ENCODE peak calls at places on chromosomes 7 and 10, in seven cellular contexts. Q is heart left ventricle, I is mammary epithelial cell, X is astrocyte, R is small intestine, T is body of pancreas, M is heart right ventricle. N is an unnamed sample.

GRCh38 chr10:128046934-128047251 is 79.3 kb downstream of the MKI67 start:
- DNase-seq in Q (no peak), I (no peak), X (no peak), R (no peak), T (no peak), M (no peak), N (peak)

GRCh38 chr10:32955790-32956189 is 2.2 kb downstream of the ITGB1 start:
- DNase-seq in Q (no peak), I (no peak), X (no peak), R (no peak), T (no peak), M (no peak), N (no peak)

GRCh38 chr10:132878730-132879407 is 63.5 kb downstream of the CFAP46 start:
- DNase-seq in Q (peak), I (no peak), X (no peak), R (no peak), T (no peak), M (no peak), N (peak)

GRCh38 chr10:42971251-42971599 is 105.6 kb upstream of the RET start:
- DNase-seq in Q (no peak), I (no peak), X (no peak), R (no peak), T (peak), M (peak), N (no peak)

GRCh38 chr10:47264797-47265281 is 35.2 kb upstream of the GDF10 start:
- DNase-seq in Q (no peak), I (no peak), X (no peak), R (peak), T (no peak), M (no peak), N (no peak)

GRCh38 chr7:44290250-44290616 is 35.2 kb downstream of the CAMK2B start:
- DNase-seq in Q (no peak), I (no peak), X (no peak), R (no peak), T (peak), M (no peak), N (no peak)

GRCh38 chr7:83681200-83681599 is 32.3 kb upstream of the SEMA3E start:
- DNase-seq in Q (no peak), I (no peak), X (no peak), R (no peak), T (no peak), M (no peak), N (no peak)

GRCh38 chr7:100396421-100396982 is 23.2 kb downstream of the PILRA start:
- DNase-seq in Q (no peak), I (no peak), X (no peak), R (peak), T (no peak), M (no peak), N (no peak)

GRCh38 chr10:77392851-77393250 is 244.8 kb downstream of the KCNMA1 start:
- DNase-seq in Q (no peak), I (peak), X (peak), R (no peak), T (no peak), M (no peak), N (peak)

GRCh38 chr10:132428486-132428885 is 31.5 kb downstream of the PWWP2B start:
- DNase-seq in Q (peak), I (no peak), X (no peak), R (no peak), T (no peak), M (no peak), N (no peak)

GRCh38 chr10:20768849-20769248 is 128.3 kb downstream of the NEBL start:
- DNase-seq in Q (no peak), I (peak), X (peak), R (peak), T (no peak), M (no peak), N (no peak)

GRCh38 chr7:98399462-98399861 is 1.4 kb downstream of the BAIAP2L1 start:
- DNase-seq in Q (no peak), I (peak), X (peak), R (no peak), T (no peak), M (no peak), N (no peak)

GRCh38 chr7:24899905-24900304 is 80.1 kb downstream of the OSBPL3 start:
- DNase-seq in Q (no peak), I (no peak), X (no peak), R (no peak), T (no peak), M (no peak), N (no peak)

GRCh38 chr7:16811555-16811954 is 6.8 kb upstream of the AGR2 start:
- DNase-seq in Q (no peak), I (peak), X (peak), R (peak), T (no peak), M (no peak), N (no peak)

GRCh38 chr10:75332081-75332480 is 69.5 kb downstream of the ZNF503 start:
- DNase-seq in Q (no peak), I (no peak), X (no peak), R (no peak), T (no peak), M (no peak), N (no peak)

GRCh38 chr10:103333934-103334520 is 16.9 kb downstream of the PCGF6 start:
- DNase-seq in Q (no peak), I (no peak), X (peak), R (peak), T (no peak), M (no peak), N (no peak)

GRCh38 chr7:157235357-157236018 is 96.8 kb downstream of the UBE3C start:
- DNase-seq in Q (no peak), I (peak), X (peak), R (no peak), T (no peak), M (no peak), N (no peak)

GRCh38 chr10:131799429-131799828 is 101.4 kb upstream of the PPP2R2D start:
- DNase-seq in Q (no peak), I (no peak), X (no peak), R (no peak), T (no peak), M (no peak), N (no peak)

GRCh38 chr10:113997428-113997827 is 46.2 kb upstream of the ADRB1 start:
- DNase-seq in Q (peak), I (no peak), X (no peak), R (peak), T (peak), M (peak), N (peak)

GRCh38 chr7:141073641-141074161 is at the start of gene TMEM178B:
- DNase-seq in Q (peak), I (no peak), X (no peak), R (no peak), T (no peak), M (no peak), N (no peak)

GRCh38 chr10:113907166-113907565 is 52.7 kb downstream of the NHLRC2 start:
- DNase-seq in Q (no peak), I (no peak), X (peak), R (no peak), T (no peak), M (no peak), N (no peak)

GRCh38 chr7:132742152-132742551 is 165.9 kb upstream of the PLXNA4 start:
- DNase-seq in Q (no peak), I (peak), X (peak), R (peak), T (peak), M (peak), N (peak)

GRCh38 chr10:77289027-77289501 is 348.5 kb downstream of the KCNMA1 start:
- DNase-seq in Q (no peak), I (no peak), X (no peak), R (no peak), T (no peak), M (no peak), N (no peak)

GRCh38 chr10:3757250-3757637 is 27.8 kb downstream of the KLF6 start:
- DNase-seq in Q (no peak), I (no peak), X (no peak), R (no peak), T (no peak), M (no peak), N (no peak)

GRCh38 chr10:64014281-64014680 is 493.1 kb downstream of the REEP3 start:
- DNase-seq in Q (no peak), I (no peak), X (no peak), R (no peak), T (no peak), M (no peak), N (no peak)

GRCh38 chr10:110460111-110460809 is 37.4 kb upstream of the DUSP5 start:
- DNase-seq in Q (no peak), I (no peak), X (peak), R (no peak), T (peak), M (peak), N (no peak)

GRCh38 chr10:83606275-83606674 is 533.0 kb upstream of the GHITM start:
- DNase-seq in Q (no peak), I (no peak), X (peak), R (no peak), T (no peak), M (no peak), N (no peak)

GRCh38 chr10:15813415-15813814 is 46.9 kb downstream of the MINDY3 start:
- DNase-seq in Q (no peak), I (peak), X (peak), R (no peak), T (no peak), M (no peak), N (no peak)

GRCh38 chr7:99079104-99079503 is 64.8 kb downstream of the SMURF1 start:
- DNase-seq in Q (no peak), I (no peak), X (no peak), R (peak), T (peak), M (no peak), N (peak)

GRCh38 chr7:139777304-139777890 is 401 bp downstream of the HIPK2 start:
- DNase-seq in Q (peak), I (no peak), X (no peak), R (peak), T (peak), M (no peak), N (peak)

GRCh38 chr10:79322616-79323566 is 24.4 kb upstream of the PPIF start:
- DNase-seq in Q (peak), I (peak), X (peak), R (peak), T (peak), M (peak), N (peak)

GRCh38 chr10:65275296-65275695 is 1650.5 kb upstream of the LRRTM3 start:
- DNase-seq in Q (no peak), I (no peak), X (no peak), R (no peak), T (no peak), M (no peak), N (no peak)

GRCh38 chr7:158676171-158676840 is 28.3 kb downstream of the NCAPG2 start:
- DNase-seq in Q (no peak), I (peak), X (peak), R (no peak), T (no peak), M (no peak), N (no peak)

GRCh38 chr7:90178592-90179279 is 24.5 kb downstream of the STEAP1 start:
- DNase-seq in Q (no peak), I (peak), X (peak), R (peak), T (no peak), M (no peak), N (no peak)

GRCh38 chr7:157276731-157277562 is 59.9 kb upstream of the DNAJB6 start:
- DNase-seq in Q (no peak), I (no peak), X (no peak), R (no peak), T (peak), M (no peak), N (peak)

GRCh38 chr10:14240253-14241189 is 90.2 kb downstream of the FRMD4A start:
- DNase-seq in Q (no peak), I (no peak), X (peak), R (no peak), T (no peak), M (no peak), N (no peak)

GRCh38 chr7:139620676-139621344 is 97.3 kb downstream of the CLEC2L start:
- DNase-seq in Q (no peak), I (peak), X (no peak), R (peak), T (peak), M (no peak), N (no peak)

GRCh38 chr7:3089493-3089892 is 45.8 kb upstream of the CARD11 start:
- DNase-seq in Q (no peak), I (no peak), X (no peak), R (no peak), T (peak), M (no peak), N (no peak)

GRCh38 chr10:28300027-28300426 is 2.8 kb downstream of the MPP7 start:
- DNase-seq in Q (no peak), I (peak), X (no peak), R (no peak), T (peak), M (no peak), N (no peak)

GRCh38 chr7:140263277-140263676 is 86.5 kb upstream of the KDM7A start:
- DNase-seq in Q (no peak), I (no peak), X (no peak), R (peak), T (no peak), M (no peak), N (no peak)

DNA sequence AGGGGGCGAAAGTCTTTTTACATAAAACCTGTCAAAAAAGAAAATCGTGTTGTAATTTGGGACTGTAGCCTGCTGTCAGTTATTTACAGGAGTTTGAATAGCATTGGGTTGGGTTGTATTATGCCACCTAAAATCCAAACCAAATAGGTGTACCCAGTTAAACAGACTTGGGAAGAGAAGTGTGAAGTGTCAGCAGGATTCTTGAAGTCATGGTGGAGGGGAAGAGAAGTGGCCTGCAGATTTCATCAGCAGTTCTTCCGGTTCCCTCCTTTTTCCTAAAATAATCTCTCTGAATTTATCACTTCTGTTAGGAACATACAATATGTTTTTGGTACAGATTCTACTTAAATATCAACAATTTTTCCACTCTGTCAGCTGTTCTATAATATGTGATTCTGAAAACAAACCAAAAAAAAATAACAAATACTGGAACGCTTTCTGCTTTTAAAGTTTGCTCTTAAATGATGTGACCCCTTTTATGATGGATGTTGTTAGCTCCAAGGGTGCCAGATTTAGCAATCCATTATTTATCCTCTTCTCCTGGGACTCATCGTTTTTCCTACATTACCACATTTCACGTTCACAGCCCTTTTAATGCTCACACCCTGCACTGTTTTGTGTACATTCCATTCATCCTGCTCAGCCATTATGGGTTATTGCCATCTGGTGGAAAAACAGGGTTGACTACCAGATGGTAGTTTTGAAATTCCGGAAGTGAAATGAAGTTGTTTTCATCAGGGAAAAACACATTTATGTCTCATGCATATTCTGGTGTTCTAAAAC is 18.7 kb upstream of the ARHGAP12 start:
- DNase-seq in Q (no peak), I (peak), X (peak), R (peak), T (peak), M (peak), N (no peak)
- H3K27ac ChIP-seq in Q (peak), I (peak), X (peak), R (no peak), T (no peak), M (peak), N (peak)

GRCh38 chr10:1472605-1473004 is 264.7 kb downstream of the ADARB2 start:
- DNase-seq in Q (no peak), I (no peak), X (no peak), R (peak), T (no peak), M (no peak), N (no peak)
- H3K27ac ChIP-seq in Q (no peak), I (no peak), X (no peak), R (no peak), T (no peak), M (no peak), N (no peak)

DNA sequence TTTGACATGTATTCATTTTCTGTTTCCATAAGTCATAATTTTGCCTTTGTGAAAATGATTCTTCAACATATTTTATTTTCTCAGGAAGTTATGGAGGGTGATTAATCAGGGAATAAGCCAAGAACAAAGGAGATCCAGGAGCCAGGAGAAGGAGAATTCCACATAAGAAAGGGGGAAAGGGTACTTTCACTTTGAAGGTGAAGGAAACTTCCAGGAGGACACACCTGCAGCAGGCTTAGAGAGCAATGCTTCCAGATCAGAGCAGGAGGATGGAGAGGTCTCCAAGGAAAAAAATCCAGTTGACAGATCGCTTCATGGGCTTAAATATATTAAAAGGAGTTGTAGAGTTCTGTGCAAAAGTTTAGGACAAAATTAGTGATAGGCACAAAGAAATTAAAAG is 92.1 kb upstream of the FAM3C start:
- DNase-seq in Q (no peak), I (no peak), X (no peak), R (peak), T (no peak), M (no peak), N (no peak)
- H3K27ac ChIP-seq in Q (no peak), I (no peak), X (no peak), R (peak), T (no peak), M (no peak), N (no peak)

DNA sequence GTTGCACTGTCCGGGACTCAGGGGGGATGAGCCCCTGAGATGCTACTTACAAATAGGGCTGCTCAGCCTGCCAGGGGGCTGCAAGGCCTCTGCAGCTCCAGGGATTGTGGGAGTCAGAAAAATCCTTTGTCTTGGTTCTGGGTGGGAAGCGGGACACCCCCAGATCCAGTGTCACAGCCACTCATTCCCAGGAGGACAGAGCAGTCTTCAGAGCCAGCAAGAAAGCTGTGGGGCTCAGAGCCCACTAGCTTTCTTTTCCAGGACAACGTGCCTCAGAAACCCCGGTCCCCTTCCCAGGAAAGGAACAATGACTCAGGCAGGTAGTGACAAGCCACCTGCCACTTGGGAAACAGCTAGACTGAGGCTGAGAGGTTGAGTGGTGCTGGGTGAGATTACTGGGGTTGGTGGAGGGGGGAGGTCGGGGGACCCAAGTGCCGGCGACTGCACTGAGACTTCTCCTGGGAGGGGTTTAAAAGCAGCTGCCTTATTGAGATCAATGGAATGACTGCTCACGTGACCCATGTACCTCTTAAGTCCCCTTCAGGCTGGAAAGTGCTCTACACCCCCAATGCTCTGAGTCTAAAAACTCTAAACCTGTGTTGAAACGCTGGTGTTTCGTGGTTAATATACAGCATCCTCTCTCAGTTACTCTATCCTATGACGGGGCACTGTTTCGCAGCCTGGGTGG is 123.6 kb downstream of the UBE2H start:
- DNase-seq in Q (no peak), I (peak), X (no peak), R (no peak), T (no peak), M (no peak), N (peak)
- H3K27ac ChIP-seq in Q (no peak), I (peak), X (peak), R (no peak), T (no peak), M (no peak), N (peak)

DNA sequence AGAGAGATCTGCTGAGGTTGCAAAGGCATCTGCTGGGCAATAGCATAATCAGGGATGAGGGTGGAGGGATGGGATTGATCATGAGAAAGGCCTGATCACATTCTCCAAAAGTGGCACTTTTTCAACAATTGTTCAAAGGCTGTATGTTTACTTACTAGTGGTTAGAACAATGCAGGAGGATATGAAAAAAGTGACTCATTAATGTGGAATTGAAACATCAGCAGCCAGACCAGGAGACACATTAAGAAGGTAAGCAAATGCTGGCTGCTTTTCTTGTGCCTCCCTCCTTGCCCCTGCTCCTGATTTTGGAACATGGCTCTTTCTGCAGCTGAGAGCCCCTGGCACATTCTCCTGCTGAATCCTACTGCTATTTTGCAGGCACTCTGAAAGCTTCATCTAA is 63.5 kb downstream of the FAM204A start:
- DNase-seq in Q (no peak), I (peak), X (no peak), R (no peak), T (no peak), M (no peak), N (no peak)
- H3K27ac ChIP-seq in Q (no peak), I (no peak), X (no peak), R (no peak), T (no peak), M (no peak), N (no peak)

GRCh38 chr10:86663576-86664369 is 4.5 kb upstream of the LDB3 start:
- DNase-seq in Q (peak), I (no peak), X (no peak), R (no peak), T (no peak), M (no peak), N (peak)
- H3K27ac ChIP-seq in Q (peak), I (no peak), X (no peak), R (no peak), T (no peak), M (peak), N (no peak)